ENCODE peak calls at places on chromosomes 7 and 10, in four cellular contexts. F, N, K and C are unnamed samples.

GRCh38 chr7:20287317-20287716 is 43.4 kb upstream of the ITGB8 start:
- DNase-seq in F (no peak), N (no peak), K (no peak), C (no peak)

GRCh38 chr10:110664483-110665420 is 20.6 kb downstream of the RBM20 start:
- DNase-seq in F (peak; percentile 9), N (no peak), K (no peak), C (no peak)

GRCh38 chr10:31630866-31631567 is 297.6 kb downstream of the ARHGAP12 start:
- DNase-seq in F (no peak), N (no peak), K (no peak), C (no peak)

GRCh38 chr7:114007391-114007790 is 88.6 kb upstream of the PPP1R3A start:
- DNase-seq in F (no peak), N (no peak), K (no peak), C (no peak)

GRCh38 chr10:74825371-74826141 is 844 bp upstream of the KAT6B start:
- DNase-seq in F (peak; percentile 77), N (peak; percentile 43), K (no peak), C (peak; percentile 41)

GRCh38 chr7:41425926-41426325 is 277.0 kb downstream of the INHBA start:
- DNase-seq in F (no peak), N (no peak), K (no peak), C (no peak)

GRCh38 chr7:111784311-111784710 is 222.0 kb upstream of the IMMP2L start:
- DNase-seq in F (peak; percentile 71), N (no peak), K (no peak), C (no peak)

GRCh38 chr7:150405584-150406310 is 26.6 kb downstream of the ZNF775 start:
- DNase-seq in F (peak; percentile 77), N (no peak), K (no peak), C (peak; percentile 40)

GRCh38 chr10:50536617-50537252 is 87.0 kb downstream of the SGMS1 start:
- DNase-seq in F (no peak), N (no peak), K (no peak), C (no peak)

GRCh38 chr7:72467237-72467636 is 55.1 kb upstream of the CALN1 start:
- DNase-seq in F (no peak), N (no peak), K (no peak), C (no peak)

GRCh38 chr10:63414481-63415260 is 51.1 kb downstream of the JMJD1C start:
- DNase-seq in F (no peak), N (no peak), K (no peak), C (no peak)

GRCh38 chr7:112124367-112124766 is 81.8 kb downstream of the DOCK4 start:
- DNase-seq in F (no peak), N (no peak), K (no peak), C (no peak)

GRCh38 chr7:157233677-157234076 is 95.0 kb downstream of the UBE3C start:
- DNase-seq in F (no peak), N (no peak), K (no peak), C (no peak)

GRCh38 chr10:102153093-102153620 is 968 bp downstream of the NOLC1 start:
- DNase-seq in F (no peak), N (no peak), K (no peak), C (no peak)

GRCh38 chr10:58641095-58641531 is 128.4 kb downstream of the BICC1 start:
- DNase-seq in F (peak; percentile 64), N (no peak), K (no peak), C (no peak)

GRCh38 chr10:132345345-132345744 is 13.4 kb downstream of the LRRC27 start:
- DNase-seq in F (no peak), N (no peak), K (no peak), C (peak; percentile 8)

GRCh38 chr7:45325378-45325777 is 167.8 kb downstream of the RAMP3 start:
- DNase-seq in F (no peak), N (no peak), K (no peak), C (no peak)

GRCh38 chr7:112452102-112452888 is 2.0 kb downstream of the IFRD1 start:
- DNase-seq in F (peak; percentile 69), N (peak; percentile 28), K (no peak), C (peak; percentile 73)